ENCODE peak calls at places on chromosomes 7 and 10, in nine cellular contexts. K, M, D, O, J, U, W, T and I are unnamed samples.

GRCh38 chr10:51860257-51860656 is 160.9 kb upstream of the CSTF2T start:
- DNase-seq in O (peak), U (no peak), D (peak), T (no peak), J (no peak), W (no peak), M (no peak), K (peak), I (no peak)

GRCh38 chr10:110843031-110843430 is 28.7 kb upstream of the PDCD4 start:
- DNase-seq in T (no peak), K (no peak), J (no peak), W (no peak), M (no peak), D (peak), O (no peak), U (peak), I (no peak)

GRCh38 chr7:35991511-35992232 is 161.4 kb upstream of the EEPD1 start:
- DNase-seq in W (no peak), T (no peak), J (no peak), K (no peak), O (no peak), U (no peak), M (no peak), D (no peak), I (no peak)

GRCh38 chr7:74483402-74484336 is 30.0 kb downstream of the GTF2IRD1 start:
- DNase-seq in M (peak), J (no peak), T (no peak), D (no peak), K (peak), W (no peak), O (peak), U (no peak), I (no peak)

GRCh38 chr10:42475168-42476098 is 162.9 kb downstream of the ZNF33B start:
- DNase-seq in J (peak), U (no peak), W (peak), D (no peak), K (peak), M (no peak), O (peak), T (peak), I (no peak)

GRCh38 chr7:16926283-16926682 is 44.5 kb upstream of the AGR3 start:
- DNase-seq in O (peak), J (peak), W (no peak), T (peak), D (peak), K (peak), U (peak), M (peak), I (peak)

GRCh38 chr7:82678716-82679115 is 235.1 kb upstream of the CACNA2D1 start:
- DNase-seq in W (no peak), T (no peak), O (no peak), D (peak), K (no peak), J (no peak), M (no peak), U (peak), I (no peak)

GRCh38 chr7:127034171-127034806 is 218.5 kb downstream of the GRM8 start:
- DNase-seq in T (no peak), O (no peak), W (no peak), M (no peak), K (no peak), U (no peak), J (no peak), D (no peak), I (no peak)

GRCh38 chr10:114876602-114877300 is 55.2 kb downstream of the FHIP2A start:
- DNase-seq in M (peak), D (peak), U (peak), T (peak), W (peak), K (peak), O (peak), J (peak), I (peak)

GRCh38 chr7:24407965-24408364 is 124.0 kb downstream of the NPY start:
- DNase-seq in J (no peak), U (no peak), K (no peak), W (no peak), T (no peak), M (no peak), O (no peak), D (no peak), I (no peak)

GRCh38 chr10:132961864-132962622 is 19.7 kb upstream of the CFAP46 start:
- DNase-seq in O (peak), U (peak), T (peak), K (peak), W (peak), M (peak), D (peak), J (no peak), I (peak)

GRCh38 chr7:159114096-159114495 is 30.6 kb downstream of the VIPR2 start:
- DNase-seq in M (no peak), O (no peak), W (no peak), U (no peak), J (no peak), T (no peak), D (no peak), K (no peak), I (peak)

GRCh38 chr10:102868976-102869289 is 337 bp upstream of the AS3MT start:
- DNase-seq in M (no peak), T (peak), D (no peak), O (peak), U (no peak), K (no peak), J (no peak), W (peak), I (no peak)

GRCh38 chr7:39535720-39536119 is 30.5 kb upstream of the YAE1 start:
- DNase-seq in T (no peak), U (no peak), D (no peak), M (no peak), J (no peak), K (no peak), W (no peak), O (no peak), I (no peak)

GRCh38 chr10:5685764-5686240 is 1.2 kb downstream of the TASOR2 start:
- DNase-seq in M (peak), J (no peak), W (peak), T (no peak), O (peak), K (no peak), D (no peak), U (peak), I (peak)

GRCh38 chr10:34083567-34083966 is 731.5 kb downstream of the PARD3 start:
- DNase-seq in O (no peak), U (no peak), W (no peak), D (no peak), K (no peak), T (no peak), J (no peak), M (no peak), I (no peak)

GRCh38 chr10:18352175-18352574 is 212.0 kb downstream of the CACNB2 start:
- DNase-seq in D (no peak), W (no peak), J (no peak), U (no peak), M (no peak), K (no peak), T (no peak), O (no peak), I (no peak)

GRCh38 chr10:58414270-58415041 is 29.2 kb downstream of the TFAM start:
- DNase-seq in K (peak), W (peak), O (peak), T (peak), M (peak), U (no peak), D (peak), J (no peak), I (peak)

GRCh38 chr10:102113261-102113955 is 6.8 kb downstream of the LDB1 start:
- DNase-seq in T (no peak), U (no peak), W (no peak), J (no peak), O (no peak), M (no peak), D (no peak), K (no peak), I (peak)

GRCh38 chr7:32158076-32158475 is 87.9 kb upstream of the PDE1C start:
- DNase-seq in K (peak), O (no peak), W (no peak), D (no peak), M (no peak), U (no peak), J (no peak), T (no peak), I (no peak)

GRCh38 chr7:157656195-157656769 is 319.5 kb downstream of the DNAJB6 start:
- DNase-seq in T (no peak), U (no peak), D (no peak), K (no peak), M (no peak), J (no peak), W (peak), O (no peak), I (no peak)

GRCh38 chr10:131175891-131176290 is 135.6 kb downstream of the TCERG1L start:
- DNase-seq in M (no peak), J (no peak), T (no peak), D (no peak), W (no peak), O (no peak), K (no peak), U (no peak), I (no peak)

GRCh38 chr10:13891542-13892431 is 305.0 kb downstream of the PRPF18 start:
- DNase-seq in U (no peak), M (peak), T (peak), O (peak), W (peak), K (peak), J (no peak), D (no peak), I (peak)

GRCh38 chr10:18683427-18683826 is 24.2 kb downstream of the ARL5B start:
- DNase-seq in K (peak), U (no peak), J (no peak), W (no peak), D (no peak), O (peak), T (no peak), M (no peak), I (no peak)

GRCh38 chr7:117555260-117555659 is 75.4 kb downstream of the CFTR start:
- DNase-seq in O (no peak), K (no peak), M (no peak), T (no peak), J (no peak), W (no peak), D (no peak), U (no peak), I (no peak)

GRCh38 chr7:80763704-80764103 is 125.3 kb downstream of the CD36 start:
- DNase-seq in O (no peak), U (no peak), D (no peak), M (no peak), T (no peak), J (no peak), K (no peak), W (no peak), I (no peak)

GRCh38 chr10:92699518-92700272 is 9.9 kb downstream of the HHEX start:
- DNase-seq in M (peak), U (no peak), W (peak), J (no peak), D (no peak), K (peak), O (peak), T (peak), I (peak)

DNA sequence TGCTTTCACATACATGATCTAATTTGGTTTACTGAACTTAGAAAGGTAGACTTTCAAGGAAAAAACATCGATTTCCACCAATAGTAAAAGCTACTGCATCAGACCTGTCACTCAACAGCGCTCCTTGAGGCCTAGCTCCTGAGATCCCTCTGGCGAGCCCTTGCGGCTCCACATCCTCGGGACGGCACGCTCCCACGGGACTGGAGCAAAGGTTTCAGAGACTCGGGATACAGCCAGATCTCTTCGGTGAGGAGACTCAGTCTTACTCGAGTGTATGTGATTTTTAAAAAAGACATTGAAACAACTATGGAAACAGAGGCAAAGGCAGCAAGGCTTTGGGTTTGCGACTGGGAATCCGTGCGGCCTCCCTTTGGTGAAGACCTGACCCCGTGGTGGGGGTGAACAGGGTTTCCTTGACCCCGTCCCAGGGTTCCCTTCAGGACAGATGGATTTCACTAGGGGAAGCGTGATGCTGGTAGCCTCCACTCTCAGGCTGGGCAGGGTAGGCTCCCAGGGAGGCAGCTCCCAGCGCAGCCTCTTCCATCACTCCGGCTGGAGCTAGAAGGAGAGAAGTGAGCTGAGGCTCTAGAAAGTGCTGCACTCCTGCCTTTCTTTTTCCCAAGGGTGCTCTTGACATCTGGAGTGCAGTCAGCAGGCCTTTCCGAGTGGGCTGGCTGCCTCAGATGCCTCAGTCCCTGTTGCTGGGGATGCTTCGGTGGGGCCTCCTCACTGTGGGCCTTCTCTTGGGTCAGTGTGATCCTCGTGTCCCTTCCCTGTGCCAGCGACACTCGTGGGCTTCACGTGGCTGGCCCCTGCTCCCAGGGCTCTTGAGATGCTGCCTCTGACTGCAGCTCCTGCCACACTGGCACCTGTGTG is 5.8 kb upstream of the ATP6V0E2 start:
- DNase-seq in O (no peak), D (no peak), W (no peak), T (no peak), J (no peak), M (no peak), U (no peak), K (no peak), I (no peak)
- H3K4me3 ChIP-seq in O (no peak), D (no peak), W (no peak), T (no peak), J (no peak), M (no peak), U (no peak), K (no peak), I (no peak)

GRCh38 chr10:63257784-63258183 is 124.7 kb downstream of the NRBF2 start:
- DNase-seq in M (no peak), U (no peak), T (no peak), O (no peak), W (no peak), K (no peak), D (no peak), J (no peak), I (no peak)

GRCh38 chr10:63253040-63253439 is 119.9 kb downstream of the NRBF2 start:
- DNase-seq in D (no peak), O (no peak), W (no peak), U (no peak), T (no peak), J (no peak), K (no peak), M (no peak), I (no peak)

GRCh38 chr10:63258920-63259678 is 126.0 kb downstream of the NRBF2 start:
- DNase-seq in U (no peak), M (no peak), K (no peak), T (no peak), O (no peak), W (no peak), D (no peak), J (no peak), I (no peak)

GRCh38 chr10:63252095-63252762 is 119.1 kb downstream of the NRBF2 start:
- DNase-seq in W (no peak), M (no peak), J (no peak), K (no peak), D (no peak), O (no peak), U (no peak), T (peak), I (peak)

DNA sequence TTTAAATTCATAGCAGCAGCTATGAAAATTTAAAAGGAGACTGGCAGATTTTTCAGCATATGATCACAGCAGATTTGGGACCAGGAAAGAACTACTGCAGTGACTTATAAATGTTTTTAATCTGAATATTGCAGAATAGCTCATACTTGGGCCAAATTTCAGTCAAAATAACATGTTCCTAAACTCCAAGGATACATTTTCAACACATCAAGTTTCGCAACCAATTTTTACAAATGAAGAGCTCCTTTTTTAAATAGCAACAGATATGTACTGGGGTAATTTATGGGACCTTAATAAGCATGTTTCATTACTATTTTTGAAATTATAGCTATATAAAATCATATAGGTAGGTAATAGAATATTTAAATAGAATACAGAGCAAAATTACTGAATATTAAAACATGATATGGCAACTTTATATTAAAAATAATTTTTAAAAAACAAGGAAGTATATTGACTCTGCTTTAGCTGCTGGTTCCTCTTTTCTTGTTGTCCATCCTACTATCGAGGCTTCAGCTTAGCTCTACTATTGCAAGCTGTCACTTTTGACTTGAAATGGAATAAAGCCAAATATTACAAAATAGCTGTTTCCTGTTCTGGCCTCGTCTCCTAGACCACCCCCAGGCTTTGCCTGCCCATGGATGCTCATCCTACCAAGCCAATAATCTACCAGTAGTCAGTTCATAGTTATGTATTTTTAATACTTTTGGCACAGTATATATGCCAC is 123.1 kb downstream of the NRBF2 start:
- DNase-seq in K (no peak), T (no peak), M (no peak), U (peak), D (no peak), O (peak), J (no peak), W (peak), I (no peak)
- TF ChIP-seq EZH2phosphoT487 in K (no peak), T (no peak), M (no peak), U (no peak), D (no peak), O (no peak), J (no peak), W (no peak), I (no peak)

DNA sequence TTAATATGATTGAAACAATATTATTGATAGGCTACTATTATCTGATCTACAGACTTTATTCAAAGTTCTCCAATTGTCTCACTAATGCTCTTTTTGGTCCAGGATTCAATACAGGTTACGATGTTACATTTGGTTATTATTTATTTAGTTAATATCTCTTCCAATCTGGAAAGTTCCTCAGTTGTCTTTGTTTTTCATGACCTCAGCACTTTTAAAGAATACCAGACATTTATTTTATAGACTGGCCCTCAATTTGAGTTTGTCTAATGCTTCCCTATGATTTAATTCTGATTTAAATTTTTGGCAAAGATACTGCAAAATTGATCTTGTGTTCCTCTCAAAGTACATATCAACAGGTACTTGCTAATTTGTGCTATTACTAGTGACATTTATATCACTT is 937.4 kb downstream of the KCNMA1 start:
- DNase-seq in W (no peak), K (no peak), T (no peak), J (no peak), O (no peak), M (no peak), U (no peak), D (no peak), I (no peak)
- H3K4me3 ChIP-seq in W (no peak), K (no peak), T (no peak), J (no peak), O (no peak), M (no peak), U (no peak), D (no peak), I (no peak)

DNA sequence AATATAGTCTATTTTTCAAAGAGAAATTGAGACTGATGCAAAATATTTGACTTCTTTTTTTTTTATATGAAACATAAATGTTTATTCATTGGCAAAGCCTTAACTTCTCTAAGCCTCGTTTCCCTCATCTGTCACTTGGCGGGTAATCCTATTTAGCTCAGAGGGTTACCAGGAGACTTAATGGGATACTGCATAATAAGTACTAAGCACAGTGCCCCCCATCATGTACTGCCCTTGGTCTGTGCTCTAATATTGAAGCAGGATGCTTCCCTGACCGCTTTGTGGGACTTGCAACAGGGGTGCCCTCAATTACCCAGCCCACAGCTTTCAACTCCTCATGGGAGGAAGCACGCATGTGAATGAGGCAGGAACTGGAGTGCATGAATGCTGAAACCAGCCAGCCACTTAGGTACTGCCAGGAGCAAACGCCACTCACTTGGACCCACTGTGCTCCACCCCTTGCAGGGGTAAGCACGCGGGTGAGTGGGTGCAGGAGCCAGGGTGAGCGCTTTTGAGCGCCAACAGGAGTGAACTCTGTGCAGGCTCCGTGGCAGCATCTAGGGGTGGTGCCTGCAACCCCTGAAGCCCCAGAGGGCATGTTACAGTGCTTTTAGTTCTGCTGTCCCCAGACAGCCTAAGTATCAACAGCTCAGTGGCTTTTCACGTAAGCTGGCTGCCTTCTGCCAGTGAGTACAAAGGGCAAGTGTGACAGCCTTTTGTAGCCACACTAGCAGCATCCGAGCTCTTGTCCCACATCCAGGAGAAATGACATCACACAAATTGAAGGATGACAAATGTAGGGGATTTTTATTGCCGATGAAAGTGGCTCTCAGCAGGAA is 209.8 kb upstream of the C7orf33 start:
- DNase-seq in W (no peak), U (no peak), D (no peak), K (no peak), M (no peak), T (peak), J (no peak), O (no peak), I (no peak)
- TF ChIP-seq EZH2phosphoT487 in W (no peak), U (no peak), D (no peak), K (no peak), M (no peak), T (no peak), J (no peak), O (no peak), I (no peak)